ENCODE peak calls at places on chromosome 14, in ten cellular contexts. G is stomach, P is H1, E is transverse colon, V is A549, I is sigmoid colon, X is tibial nerve, U is SK-N-SH, H is upper lobe of left lung, Z is ovary. T is an unnamed sample.

GRCh38 chr14:87691482-87691881 is 301.5 kb downstream of the GALC start:
- DNase-seq in X (no peak), E (no peak), Z (no peak), G (no peak), V (no peak), H (peak), I (no peak), P (no peak), U (no peak), T (peak)

GRCh38 chr14:36502558-36503508 is 17.2 kb downstream of the NKX2-1 start:
- DNase-seq in X (no peak), G (no peak), P (no peak), E (no peak), H (no peak), V (no peak), U (no peak), Z (no peak), I (no peak), T (no peak)

GRCh38 chr14:85463512-85463911 is 66.4 kb upstream of the FLRT2 start:
- DNase-seq in E (no peak), I (no peak), H (peak), P (no peak), Z (no peak), G (no peak), V (peak), X (peak), U (no peak), T (no peak)

GRCh38 chr14:100872241-100872640 is 31.3 kb downstream of the RTL1 start:
- DNase-seq in P (no peak), G (no peak), I (no peak), V (peak), H (no peak), X (no peak), E (no peak), U (no peak), Z (no peak), T (no peak)

GRCh38 chr14:67370830-67371229 is 10.7 kb downstream of the EIF2S1 start:
- DNase-seq in X (no peak), H (no peak), P (no peak), Z (no peak), V (no peak), G (no peak), U (no peak), E (no peak), I (no peak), T (no peak)

GRCh38 chr14:34843011-34843554 is 32.1 kb downstream of the BAZ1A start:
- DNase-seq in H (no peak), E (no peak), U (peak), I (no peak), X (no peak), P (no peak), G (no peak), V (peak), Z (no peak), T (no peak)

GRCh38 chr14:54772451-54772881 is 130.2 kb downstream of the GCH1 start:
- DNase-seq in X (no peak), E (no peak), P (no peak), Z (no peak), H (no peak), V (no peak), U (no peak), G (no peak), I (no peak), T (no peak)

GRCh38 chr14:38866461-38866860 is 236.6 kb downstream of the SEC23A start:
- DNase-seq in E (no peak), G (no peak), U (no peak), P (no peak), Z (no peak), X (no peak), I (no peak), H (no peak), V (no peak), T (no peak)

GRCh38 chr14:20508367-20508766 is 3.0 kb downstream of the RNASE10 start:
- DNase-seq in P (no peak), Z (no peak), U (no peak), X (no peak), H (no peak), G (no peak), I (no peak), V (no peak), E (no peak), T (no peak)

GRCh38 chr14:24264298-24264697 is 1.3 kb upstream of the TGM1 start:
- DNase-seq in E (no peak), U (no peak), I (no peak), Z (no peak), V (no peak), P (no peak), X (no peak), G (no peak), H (no peak), T (no peak)

GRCh38 chr14:77458249-77458950 is 507 bp downstream of the AHSA1 start:
- DNase-seq in I (no peak), H (peak), E (peak), Z (no peak), U (peak), G (peak), V (peak), X (peak), P (no peak), T (no peak)

GRCh38 chr14:93741556-93742210 is 46.6 kb downstream of the PRIMA1 start:
- DNase-seq in P (no peak), H (no peak), U (no peak), E (no peak), V (no peak), Z (no peak), G (no peak), X (no peak), I (no peak), T (no peak)

GRCh38 chr14:105532735-105533141 is 6.4 kb downstream of the TMEM121 start:
- DNase-seq in Z (no peak), X (no peak), G (no peak), E (no peak), P (no peak), H (no peak), I (peak), V (peak), U (peak), T (no peak)

GRCh38 chr14:76917158-76917596 is 91.0 kb downstream of the LRRC74A start:
- DNase-seq in U (peak), P (peak), Z (peak), G (peak), V (peak), H (peak), X (peak), I (peak), E (peak), T (no peak)

GRCh38 chr14:103001226-103001625 is 56.1 kb downstream of the CDC42BPB start:
- DNase-seq in Z (no peak), V (no peak), U (no peak), H (no peak), P (no peak), G (no peak), I (no peak), X (no peak), E (no peak), T (no peak)

GRCh38 chr14:82403972-82404371 is 870.3 kb upstream of the SEL1L start:
- DNase-seq in Z (no peak), P (no peak), G (no peak), U (no peak), X (no peak), H (no peak), E (no peak), I (no peak), V (no peak), T (no peak)

GRCh38 chr14:64637735-64638473 is 66.3 kb upstream of the PLEKHG3 start:
- DNase-seq in H (no peak), X (no peak), Z (no peak), G (no peak), P (no peak), V (no peak), I (no peak), E (no peak), U (no peak), T (no peak)

GRCh38 chr14:61511558-61511924 is 183.8 kb upstream of the HIF1A start:
- DNase-seq in V (no peak), I (no peak), H (peak), E (no peak), X (no peak), Z (no peak), P (no peak), G (no peak), U (no peak), T (no peak)

GRCh38 chr14:95157987-95158712 is 821 bp upstream of the DICER1 start:
- DNase-seq in X (no peak), U (no peak), I (no peak), H (no peak), P (no peak), G (no peak), E (no peak), V (peak), Z (no peak), T (no peak)

GRCh38 chr14:99554184-99554583 is 49.8 kb downstream of the CCDC85C start:
- DNase-seq in X (no peak), V (no peak), U (no peak), Z (no peak), H (no peak), P (no peak), E (no peak), I (no peak), G (peak), T (no peak)

GRCh38 chr14:102889615-102890014 is 32.8 kb upstream of the AMN start:
- DNase-seq in V (no peak), I (no peak), P (no peak), X (no peak), U (no peak), H (no peak), E (no peak), Z (no peak), G (no peak), T (no peak)

GRCh38 chr14:25259470-25259869 is 209.5 kb upstream of the STXBP6 start:
- DNase-seq in U (no peak), I (no peak), H (no peak), E (no peak), G (no peak), Z (no peak), V (no peak), X (no peak), P (no peak), T (no peak)

GRCh38 chr14:65224799-65225198 is 122.5 kb upstream of the MAX start:
- DNase-seq in X (no peak), V (no peak), E (no peak), Z (no peak), G (peak), P (no peak), I (no peak), H (no peak), U (no peak), T (no peak)

GRCh38 chr14:67526676-67527459 is 6.2 kb upstream of the PLEKHH1 start:
- DNase-seq in X (peak), G (peak), I (no peak), Z (peak), V (peak), E (peak), P (peak), U (peak), H (no peak), T (no peak)

GRCh38 chr14:91270619-91271018 is 26.1 kb upstream of the GPR68 start:
- DNase-seq in U (peak), X (no peak), I (no peak), G (no peak), H (no peak), Z (no peak), P (no peak), V (no peak), E (no peak), T (no peak)

GRCh38 chr14:83096092-83096491 is 1562.4 kb upstream of the SEL1L start:
- DNase-seq in V (no peak), H (no peak), E (no peak), P (no peak), I (no peak), Z (no peak), U (no peak), X (no peak), G (no peak), T (no peak)

GRCh38 chr14:58912287-58912686 is 274.5 kb downstream of the DACT1 start:
- DNase-seq in Z (no peak), G (no peak), I (no peak), H (no peak), U (no peak), X (no peak), P (no peak), V (no peak), E (no peak), T (no peak)

GRCh38 chr14:43481864-43482263 is 1025.2 kb downstream of the FSCB start:
- DNase-seq in E (no peak), U (no peak), V (no peak), I (no peak), H (no peak), P (no peak), X (no peak), G (no peak), Z (no peak), T (no peak)

GRCh38 chr14:36279306-36280244 is 40.9 kb downstream of the MBIP start:
- DNase-seq in U (no peak), E (no peak), H (no peak), Z (no peak), V (no peak), X (no peak), G (no peak), I (no peak), P (no peak), T (no peak)

GRCh38 chr14:95048771-95049312 is 108.5 kb downstream of the DICER1 start:
- DNase-seq in Z (no peak), E (no peak), U (no peak), H (peak), V (no peak), G (peak), I (peak), X (no peak), P (no peak), T (no peak)

GRCh38 chr14:101199028-101199770 is 295.7 kb upstream of the RTL1 start:
- DNase-seq in E (no peak), G (peak), I (peak), U (peak), H (peak), V (no peak), P (peak), X (no peak), Z (no peak), T (peak)

GRCh38 chr14:86882818-86883217 is 1110.2 kb downstream of the GALC start:
- DNase-seq in G (no peak), P (no peak), X (no peak), H (no peak), U (no peak), V (no peak), Z (no peak), I (no peak), E (no peak), T (no peak)

GRCh38 chr14:77126461-77126990 is 15.1 kb downstream of the ZDHHC22 start:
- DNase-seq in P (no peak), X (no peak), I (no peak), H (no peak), V (no peak), G (no peak), U (no peak), E (no peak), Z (no peak), T (no peak)

GRCh38 chr14:95436348-95436747 is 80.1 kb downstream of the SYNE3 start:
- DNase-seq in P (no peak), G (no peak), X (no peak), V (no peak), H (no peak), I (no peak), U (no peak), Z (no peak), E (no peak), T (no peak)

GRCh38 chr14:69260979-69261605 is 1.1 kb downstream of the GALNT16 start:
- DNase-seq in G (peak), I (no peak), U (peak), Z (no peak), E (peak), P (peak), H (peak), V (peak), X (no peak), T (no peak)

GRCh38 chr14:76904100-76904739 is 78.0 kb downstream of the LRRC74A start:
- DNase-seq in Z (peak), E (peak), I (peak), H (no peak), V (peak), U (peak), X (no peak), G (no peak), P (no peak), T (no peak)

GRCh38 chr14:59664741-59665140 is 88.1 kb upstream of the CCDC175 start:
- DNase-seq in H (no peak), P (no peak), U (no peak), Z (no peak), G (no peak), I (no peak), X (no peak), V (no peak), E (no peak), T (no peak)

GRCh38 chr14:47284283-47284682 is 391.1 kb downstream of the MDGA2 start:
- DNase-seq in V (no peak), Z (no peak), I (no peak), U (no peak), G (no peak), H (no peak), P (no peak), X (no peak), E (no peak), T (no peak)
- TF ChIP-seq EP300 in V (no peak), Z (no peak), I (no peak), U (no peak), G (no peak), H (no peak), P (no peak), X (no peak), E (no peak), T (no peak)

DNA sequence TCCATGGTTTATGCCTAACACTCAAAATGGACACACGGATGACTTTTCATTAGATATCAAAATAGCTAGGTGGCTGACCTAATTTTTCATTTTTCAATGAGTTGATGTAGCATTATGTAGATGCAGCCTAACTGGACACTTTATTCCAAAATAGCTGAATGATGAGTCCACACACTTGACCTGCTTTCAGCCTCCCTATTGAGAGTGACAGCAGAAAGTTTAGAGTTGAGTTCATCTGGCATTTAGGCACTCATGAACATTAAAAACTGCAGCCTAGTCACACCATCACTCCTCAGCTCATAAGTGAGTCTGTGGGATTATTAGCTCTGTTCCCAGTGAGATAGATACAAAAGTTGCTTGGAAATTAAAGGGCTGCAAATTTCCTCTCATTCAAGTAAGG is 307.3 kb upstream of the PRKD1 start:
- DNase-seq in U (no peak), E (no peak), G (no peak), P (no peak), V (no peak), I (no peak), Z (no peak), H (no peak), X (no peak), T (no peak)
- TF ChIP-seq EP300 in U (no peak), E (no peak), G (no peak), P (no peak), V (no peak), I (no peak), Z (no peak), H (no peak), X (no peak), T (no peak)

GRCh38 chr14:50533314-50533705 is 941 bp upstream of the MAP4K5 start:
- DNase-seq in I (no peak), H (no peak), G (no peak), V (no peak), U (no peak), X (no peak), E (no peak), Z (no peak), P (no peak), T (no peak)
- TF ChIP-seq EP300 in I (no peak), H (no peak), G (no peak), V (no peak), U (no peak), X (no peak), E (no peak), Z (no peak), P (no peak), T (no peak)

GRCh38 chr14:52025952-52026510 is 36.7 kb downstream of the RTRAF start:
- DNase-seq in E (no peak), G (no peak), P (no peak), U (no peak), V (no peak), X (no peak), H (no peak), Z (no peak), I (no peak), T (no peak)

GRCh38 chr14:52021971-52022600 is 32.7 kb downstream of the RTRAF start:
- DNase-seq in E (no peak), G (no peak), Z (no peak), P (no peak), X (no peak), U (no peak), I (no peak), V (no peak), H (no peak), T (no peak)

GRCh38 chr14:52025310-52025709 is 36.0 kb downstream of the RTRAF start:
- DNase-seq in H (no peak), X (no peak), I (no peak), V (no peak), E (no peak), U (no peak), P (no peak), Z (no peak), G (no peak), T (no peak)

GRCh38 chr14:52020866-52021717 is 31.7 kb downstream of the RTRAF start:
- DNase-seq in H (no peak), P (no peak), Z (no peak), U (no peak), E (no peak), X (no peak), I (no peak), V (no peak), G (no peak), T (no peak)

GRCh38 chr14:52023518-52023917 is 34.2 kb downstream of the RTRAF start:
- DNase-seq in Z (no peak), G (no peak), X (no peak), I (peak), H (no peak), V (no peak), P (no peak), U (no peak), E (no peak), T (no peak)
- TF ChIP-seq EP300 in Z (no peak), G (no peak), X (no peak), I (no peak), H (no peak), V (no peak), P (no peak), U (no peak), E (no peak), T (no peak)

DNA sequence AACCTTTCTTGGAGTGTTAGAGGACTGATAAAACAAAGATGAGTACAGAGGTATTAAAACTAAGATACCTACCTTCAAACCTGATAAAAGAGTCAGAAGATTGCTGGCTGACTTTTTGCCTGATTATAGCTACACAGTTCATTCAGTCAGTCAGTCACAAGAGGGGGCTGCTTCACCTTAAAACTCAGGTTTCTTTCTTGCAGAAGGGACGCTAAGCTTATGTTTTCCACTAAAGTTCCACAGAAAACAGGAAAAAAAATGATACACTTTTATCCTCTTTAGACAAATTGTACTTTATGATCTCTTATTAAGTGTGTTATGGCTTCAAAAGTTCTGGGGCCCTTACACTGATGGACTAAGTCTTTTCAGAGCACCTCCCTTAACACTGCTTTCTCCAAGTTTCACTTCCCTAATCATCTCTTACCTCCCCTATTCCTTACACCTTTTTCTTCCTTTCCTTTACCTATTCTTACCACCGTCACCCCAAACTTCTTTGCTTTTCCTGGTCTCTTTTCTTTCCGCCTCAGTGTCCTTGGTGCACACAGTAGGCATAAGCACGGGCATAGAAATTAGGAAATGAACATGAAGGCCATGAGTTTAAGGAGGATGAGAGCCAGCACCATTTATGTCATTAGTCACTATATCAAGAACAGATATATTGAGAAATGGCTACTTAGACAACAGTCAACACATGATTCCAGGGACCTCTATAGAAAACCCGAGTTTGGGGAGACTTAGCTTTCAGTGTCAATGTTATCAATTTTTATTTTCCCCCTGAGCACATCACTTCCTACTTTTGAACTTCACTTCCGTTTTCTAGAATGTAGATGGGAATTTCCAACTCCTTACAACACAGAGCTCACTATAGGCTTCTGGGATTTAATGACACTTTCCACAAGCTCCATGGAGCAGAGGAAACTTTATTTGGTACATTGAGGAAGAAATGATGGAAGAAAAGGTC is 448.9 kb upstream of the OR4E1 start:
- DNase-seq in V (peak), Z (no peak), I (no peak), P (no peak), H (no peak), X (no peak), E (peak), G (no peak), U (no peak), T (no peak)
- TF ChIP-seq EP300 in V (no peak), Z (no peak), I (no peak), P (no peak), H (no peak), X (no peak), E (no peak), G (no peak), U (no peak), T (no peak)

T was measured in esophagus muscularis mucosa.